ENCODE peak calls at places on chromosome 3, in eight cellular contexts. One of them, this sample, is unnamed.

GRCh38 chr3:151003024-151003771 is 30.7 kb upstream of the CLRN1 start:
- DNase-seq in CD4-positive, alpha-beta T cell: no peak
- DNase-seq in upper lobe of right lung: no peak
- DNase-seq in neural progenitor cell: no peak
- DNase-seq in CD4-positive, CD25-positive, alpha-beta regulatory T cell: no peak
- DNase-seq in stomach: no peak
- DNase-seq in A549: no peak
- DNase-seq in ovary: no peak
- DNase-seq in this sample: no peak

GRCh38 chr3:76615739-76616138 is 424.2 kb upstream of the ROBO2 start:
- DNase-seq in CD4-positive, alpha-beta T cell: no peak
- DNase-seq in upper lobe of right lung: no peak
- DNase-seq in neural progenitor cell: no peak
- DNase-seq in CD4-positive, CD25-positive, alpha-beta regulatory T cell: no peak
- DNase-seq in stomach: no peak
- DNase-seq in A549: no peak
- DNase-seq in ovary: no peak
- DNase-seq in this sample: no peak

GRCh38 chr3:13704174-13704573 is 155.2 kb downstream of the FBLN2 start:
- DNase-seq in CD4-positive, alpha-beta T cell: no peak
- DNase-seq in upper lobe of right lung: peak
- DNase-seq in neural progenitor cell: no peak
- DNase-seq in CD4-positive, CD25-positive, alpha-beta regulatory T cell: no peak
- DNase-seq in stomach: no peak
- DNase-seq in A549: no peak
- DNase-seq in ovary: no peak
- DNase-seq in this sample: no peak

GRCh38 chr3:111949712-111950111 is 29.1 kb upstream of the ABHD10 start:
- DNase-seq in CD4-positive, alpha-beta T cell: no peak
- DNase-seq in upper lobe of right lung: no peak
- DNase-seq in neural progenitor cell: no peak
- DNase-seq in CD4-positive, CD25-positive, alpha-beta regulatory T cell: no peak
- DNase-seq in stomach: no peak
- DNase-seq in A549: no peak
- DNase-seq in ovary: no peak
- DNase-seq in this sample: no peak

GRCh38 chr3:114929971-114930732 is 216.9 kb downstream of the ZBTB20 start:
- DNase-seq in CD4-positive, alpha-beta T cell: no peak
- DNase-seq in upper lobe of right lung: peak
- DNase-seq in neural progenitor cell: no peak
- DNase-seq in CD4-positive, CD25-positive, alpha-beta regulatory T cell: no peak
- DNase-seq in stomach: no peak
- DNase-seq in A549: no peak
- DNase-seq in ovary: no peak
- DNase-seq in this sample: no peak

GRCh38 chr3:23159929-23160328 is 43.2 kb upstream of the UBE2E2 start:
- DNase-seq in CD4-positive, alpha-beta T cell: no peak
- DNase-seq in upper lobe of right lung: no peak
- DNase-seq in neural progenitor cell: no peak
- DNase-seq in CD4-positive, CD25-positive, alpha-beta regulatory T cell: no peak
- DNase-seq in stomach: no peak
- DNase-seq in A549: no peak
- DNase-seq in ovary: no peak
- DNase-seq in this sample: no peak

GRCh38 chr3:45841380-45841700 is 579 bp downstream of the LZTFL1 start:
- DNase-seq in CD4-positive, alpha-beta T cell: no peak
- DNase-seq in upper lobe of right lung: peak
- DNase-seq in neural progenitor cell: peak
- DNase-seq in CD4-positive, CD25-positive, alpha-beta regulatory T cell: no peak
- DNase-seq in stomach: no peak
- DNase-seq in A549: no peak
- DNase-seq in ovary: no peak
- DNase-seq in this sample: peak

GRCh38 chr3:24264748-24265158 is 229.9 kb downstream of the THRB start:
- DNase-seq in CD4-positive, alpha-beta T cell: no peak
- DNase-seq in upper lobe of right lung: no peak
- DNase-seq in neural progenitor cell: peak
- DNase-seq in CD4-positive, CD25-positive, alpha-beta regulatory T cell: no peak
- DNase-seq in stomach: no peak
- DNase-seq in A549: peak
- DNase-seq in ovary: no peak
- DNase-seq in this sample: peak

GRCh38 chr3:117540583-117540982 is 831.0 kb downstream of the TUSC7 start:
- DNase-seq in CD4-positive, alpha-beta T cell: no peak
- DNase-seq in upper lobe of right lung: no peak
- DNase-seq in neural progenitor cell: no peak
- DNase-seq in CD4-positive, CD25-positive, alpha-beta regulatory T cell: no peak
- DNase-seq in stomach: no peak
- DNase-seq in A549: no peak
- DNase-seq in ovary: no peak
- DNase-seq in this sample: no peak

GRCh38 chr3:23712656-23713559 is 92.8 kb upstream of the UBE2E1 start:
- DNase-seq in CD4-positive, alpha-beta T cell: no peak
- DNase-seq in upper lobe of right lung: no peak
- DNase-seq in neural progenitor cell: peak
- DNase-seq in CD4-positive, CD25-positive, alpha-beta regulatory T cell: no peak
- DNase-seq in stomach: no peak
- DNase-seq in A549: no peak
- DNase-seq in ovary: peak
- DNase-seq in this sample: no peak

GRCh38 chr3:168752339-168752738 is 656.6 kb upstream of the GOLIM4 start:
- DNase-seq in CD4-positive, alpha-beta T cell: no peak
- DNase-seq in upper lobe of right lung: no peak
- DNase-seq in neural progenitor cell: no peak
- DNase-seq in CD4-positive, CD25-positive, alpha-beta regulatory T cell: no peak
- DNase-seq in stomach: no peak
- DNase-seq in A549: no peak
- DNase-seq in ovary: no peak
- DNase-seq in this sample: no peak

GRCh38 chr3:126205717-126206655 is 25.6 kb upstream of the ALDH1L1 start:
- DNase-seq in CD4-positive, alpha-beta T cell: no peak
- DNase-seq in upper lobe of right lung: no peak
- DNase-seq in neural progenitor cell: no peak
- DNase-seq in CD4-positive, CD25-positive, alpha-beta regulatory T cell: no peak
- DNase-seq in stomach: no peak
- DNase-seq in A549: no peak
- DNase-seq in ovary: peak
- DNase-seq in this sample: no peak

GRCh38 chr3:188220097-188220788 is 66.3 kb downstream of the LPP start:
- DNase-seq in CD4-positive, alpha-beta T cell: no peak
- DNase-seq in upper lobe of right lung: no peak
- DNase-seq in neural progenitor cell: no peak
- DNase-seq in CD4-positive, CD25-positive, alpha-beta regulatory T cell: no peak
- DNase-seq in stomach: no peak
- DNase-seq in A549: no peak
- DNase-seq in ovary: no peak
- DNase-seq in this sample: no peak

GRCh38 chr3:196569003-196569516 is 600 bp downstream of the FBXO45 start:
- DNase-seq in CD4-positive, alpha-beta T cell: peak
- DNase-seq in upper lobe of right lung: peak
- DNase-seq in neural progenitor cell: no peak
- DNase-seq in CD4-positive, CD25-positive, alpha-beta regulatory T cell: peak
- DNase-seq in stomach: peak
- DNase-seq in A549: peak
- DNase-seq in ovary: peak
- DNase-seq in this sample: no peak

GRCh38 chr3:183178833-183179549 is 16.5 kb upstream of the LAMP3 start:
- DNase-seq in CD4-positive, alpha-beta T cell: no peak
- DNase-seq in upper lobe of right lung: peak
- DNase-seq in neural progenitor cell: peak
- DNase-seq in CD4-positive, CD25-positive, alpha-beta regulatory T cell: peak
- DNase-seq in stomach: peak
- DNase-seq in A549: peak
- DNase-seq in ovary: peak
- DNase-seq in this sample: peak

GRCh38 chr3:128447561-128448013 is 19.1 kb downstream of the DNAJB8 start:
- DNase-seq in CD4-positive, alpha-beta T cell: no peak
- DNase-seq in upper lobe of right lung: no peak
- DNase-seq in neural progenitor cell: no peak
- DNase-seq in CD4-positive, CD25-positive, alpha-beta regulatory T cell: peak
- DNase-seq in stomach: no peak
- DNase-seq in A549: no peak
- DNase-seq in ovary: no peak
- DNase-seq in this sample: no peak

GRCh38 chr3:112377418-112378071 is 44.6 kb downstream of the CD200 start:
- DNase-seq in CD4-positive, alpha-beta T cell: no peak
- DNase-seq in upper lobe of right lung: no peak
- DNase-seq in neural progenitor cell: no peak
- DNase-seq in CD4-positive, CD25-positive, alpha-beta regulatory T cell: no peak
- DNase-seq in stomach: no peak
- DNase-seq in A549: no peak
- DNase-seq in ovary: no peak
- DNase-seq in this sample: no peak

GRCh38 chr3:5181479-5182141 is 5.9 kb upstream of the EDEM1 start:
- DNase-seq in CD4-positive, alpha-beta T cell: no peak
- DNase-seq in upper lobe of right lung: no peak
- DNase-seq in neural progenitor cell: no peak
- DNase-seq in CD4-positive, CD25-positive, alpha-beta regulatory T cell: peak
- DNase-seq in stomach: no peak
- DNase-seq in A549: no peak
- DNase-seq in ovary: no peak
- DNase-seq in this sample: no peak

GRCh38 chr3:113746955-113747718 is at the start of gene ATP6V1A:
- DNase-seq in CD4-positive, alpha-beta T cell: peak
- DNase-seq in upper lobe of right lung: peak
- DNase-seq in neural progenitor cell: peak
- DNase-seq in CD4-positive, CD25-positive, alpha-beta regulatory T cell: peak
- DNase-seq in stomach: peak
- DNase-seq in A549: peak
- DNase-seq in ovary: no peak
- DNase-seq in this sample: no peak

GRCh38 chr3:41581700-41582099 is 380.2 kb downstream of the ULK4 start:
- DNase-seq in CD4-positive, alpha-beta T cell: no peak
- DNase-seq in upper lobe of right lung: no peak
- DNase-seq in neural progenitor cell: no peak
- DNase-seq in CD4-positive, CD25-positive, alpha-beta regulatory T cell: no peak
- DNase-seq in stomach: no peak
- DNase-seq in A549: no peak
- DNase-seq in ovary: no peak
- DNase-seq in this sample: no peak

GRCh38 chr3:31848163-31848848 is 132.8 kb downstream of the OSBPL10 start:
- DNase-seq in CD4-positive, alpha-beta T cell: no peak
- DNase-seq in upper lobe of right lung: no peak
- DNase-seq in neural progenitor cell: no peak
- DNase-seq in CD4-positive, CD25-positive, alpha-beta regulatory T cell: no peak
- DNase-seq in stomach: no peak
- DNase-seq in A549: no peak
- DNase-seq in ovary: no peak
- DNase-seq in this sample: no peak
- H3K27ac ChIP-seq in CD4-positive, alpha-beta T cell: no peak
- H3K27ac ChIP-seq in upper lobe of right lung: no peak
- H3K27ac ChIP-seq in neural progenitor cell: no peak
- H3K27ac ChIP-seq in CD4-positive, CD25-positive, alpha-beta regulatory T cell: no peak
- H3K27ac ChIP-seq in stomach: no peak
- H3K27ac ChIP-seq in A549: no peak
- H3K27ac ChIP-seq in ovary: no peak
- H3K27ac ChIP-seq in this sample: no peak

GRCh38 chr3:59876533-59877062 is 826.8 kb upstream of the CFAP20DC start:
- DNase-seq in CD4-positive, alpha-beta T cell: no peak
- DNase-seq in upper lobe of right lung: no peak
- DNase-seq in neural progenitor cell: no peak
- DNase-seq in CD4-positive, CD25-positive, alpha-beta regulatory T cell: no peak
- DNase-seq in stomach: no peak
- DNase-seq in A549: no peak
- DNase-seq in ovary: no peak
- DNase-seq in this sample: no peak

GRCh38 chr3:59877679-59878427 is 828.0 kb upstream of the CFAP20DC start:
- DNase-seq in CD4-positive, alpha-beta T cell: no peak
- DNase-seq in upper lobe of right lung: no peak
- DNase-seq in neural progenitor cell: no peak
- DNase-seq in CD4-positive, CD25-positive, alpha-beta regulatory T cell: no peak
- DNase-seq in stomach: no peak
- DNase-seq in A549: no peak
- DNase-seq in ovary: no peak
- DNase-seq in this sample: no peak

GRCh38 chr3:59877263-59877662 is 827.4 kb upstream of the CFAP20DC start:
- DNase-seq in CD4-positive, alpha-beta T cell: no peak
- DNase-seq in upper lobe of right lung: no peak
- DNase-seq in neural progenitor cell: no peak
- DNase-seq in CD4-positive, CD25-positive, alpha-beta regulatory T cell: no peak
- DNase-seq in stomach: no peak
- DNase-seq in A549: no peak
- DNase-seq in ovary: no peak
- DNase-seq in this sample: no peak

GRCh38 chr3:59872121-59872520 is 822.3 kb upstream of the CFAP20DC start:
- DNase-seq in CD4-positive, alpha-beta T cell: no peak
- DNase-seq in upper lobe of right lung: no peak
- DNase-seq in neural progenitor cell: no peak
- DNase-seq in CD4-positive, CD25-positive, alpha-beta regulatory T cell: no peak
- DNase-seq in stomach: no peak
- DNase-seq in A549: no peak
- DNase-seq in ovary: no peak
- DNase-seq in this sample: no peak

DNA sequence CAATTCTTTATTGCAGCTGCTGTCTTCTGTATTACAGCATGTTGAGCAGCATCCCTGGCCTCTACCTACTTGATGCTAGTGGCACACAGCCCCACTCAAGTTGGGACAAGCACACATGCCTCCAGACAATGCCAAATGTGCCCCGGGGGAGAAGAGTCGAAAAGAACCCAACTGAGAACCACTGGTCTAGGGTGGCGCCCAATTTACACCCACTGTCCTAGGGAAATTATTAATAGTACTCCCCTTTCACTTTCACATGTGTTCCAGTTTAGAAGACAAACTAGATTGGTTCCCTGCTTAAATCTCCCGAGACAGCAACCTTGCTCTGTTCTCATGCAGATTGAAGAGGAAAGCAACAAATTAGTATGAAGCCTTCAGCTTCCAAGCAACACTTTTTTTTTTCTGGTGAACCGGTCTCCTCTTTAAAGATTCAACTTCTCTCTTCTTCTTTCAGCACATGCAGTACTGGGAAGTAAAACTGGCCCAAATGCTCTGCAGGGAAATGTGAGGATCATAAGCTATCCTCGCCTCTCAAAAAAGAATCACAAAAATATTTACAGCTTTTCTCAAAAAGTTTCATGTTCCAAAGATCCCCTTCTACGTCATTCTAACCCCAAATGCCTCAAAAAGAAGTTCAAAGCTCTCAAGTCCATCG is 823.9 kb upstream of the CFAP20DC start:
- DNase-seq in CD4-positive, alpha-beta T cell: no peak
- DNase-seq in upper lobe of right lung: no peak
- DNase-seq in neural progenitor cell: no peak
- DNase-seq in CD4-positive, CD25-positive, alpha-beta regulatory T cell: no peak
- DNase-seq in stomach: no peak
- DNase-seq in A549: no peak
- DNase-seq in ovary: no peak
- DNase-seq in this sample: no peak
- H3K27ac ChIP-seq in CD4-positive, alpha-beta T cell: no peak
- H3K27ac ChIP-seq in upper lobe of right lung: no peak
- H3K27ac ChIP-seq in neural progenitor cell: no peak
- H3K27ac ChIP-seq in CD4-positive, CD25-positive, alpha-beta regulatory T cell: no peak
- H3K27ac ChIP-seq in stomach: no peak
- H3K27ac ChIP-seq in A549: no peak
- H3K27ac ChIP-seq in ovary: no peak
- H3K27ac ChIP-seq in this sample: no peak

GRCh38 chr3:33716227-33716626 is 1.8 kb downstream of the CLASP2 start:
- DNase-seq in CD4-positive, alpha-beta T cell: no peak
- DNase-seq in upper lobe of right lung: no peak
- DNase-seq in neural progenitor cell: no peak
- DNase-seq in CD4-positive, CD25-positive, alpha-beta regulatory T cell: no peak
- DNase-seq in stomach: no peak
- DNase-seq in A549: no peak
- DNase-seq in ovary: no peak
- DNase-seq in this sample: no peak
- H3K27ac ChIP-seq in CD4-positive, alpha-beta T cell: no peak
- H3K27ac ChIP-seq in upper lobe of right lung: no peak
- H3K27ac ChIP-seq in neural progenitor cell: no peak
- H3K27ac ChIP-seq in CD4-positive, CD25-positive, alpha-beta regulatory T cell: peak
- H3K27ac ChIP-seq in stomach: no peak
- H3K27ac ChIP-seq in A549: no peak
- H3K27ac ChIP-seq in ovary: no peak
- H3K27ac ChIP-seq in this sample: no peak

GRCh38 chr3:198070871-198071270 is 110.9 kb downstream of the LMLN start:
- DNase-seq in CD4-positive, alpha-beta T cell: no peak
- DNase-seq in upper lobe of right lung: no peak
- DNase-seq in neural progenitor cell: no peak
- DNase-seq in CD4-positive, CD25-positive, alpha-beta regulatory T cell: no peak
- DNase-seq in stomach: no peak
- DNase-seq in A549: no peak
- DNase-seq in ovary: no peak
- DNase-seq in this sample: no peak
- H3K27ac ChIP-seq in CD4-positive, alpha-beta T cell: no peak
- H3K27ac ChIP-seq in upper lobe of right lung: no peak
- H3K27ac ChIP-seq in neural progenitor cell: no peak
- H3K27ac ChIP-seq in CD4-positive, CD25-positive, alpha-beta regulatory T cell: no peak
- H3K27ac ChIP-seq in stomach: no peak
- H3K27ac ChIP-seq in A549: no peak
- H3K27ac ChIP-seq in ovary: no peak
- H3K27ac ChIP-seq in this sample: no peak